ENCODE peak calls at places on chromosome 9, in eight cellular contexts. V is thyroid gland, X is cardiac muscle cell, J is osteocyte, U is prostate gland, P is BJ, Z is astrocyte of the spinal cord, L is foreskin keratinocyte. T is an unnamed sample.
A peak's percentile ranks its signal among the peaks of the same experiment; 100 is the strongest.

GRCh38 chr9:22244141-22245011 is 202.2 kb upstream of the DMRTA1 start:
- DNase-seq in V (peak; percentile 6), X (peak; percentile 77), J (no peak), U (no peak), P (no peak), Z (peak; percentile 72), L (peak; percentile 58), T (peak; percentile 47)

GRCh38 chr9:16138961-16139441 is 586.2 kb downstream of the CCDC171 start:
- DNase-seq in V (no peak), X (peak; percentile 86), J (no peak), U (no peak), P (no peak), Z (peak; percentile 95), L (no peak), T (no peak)

GRCh38 chr9:138078846-138079245 is 201.3 kb downstream of the CACNA1B start:
- DNase-seq in V (no peak), X (no peak), J (peak; percentile 44), U (no peak), P (no peak), Z (no peak), L (no peak), T (no peak)

GRCh38 chr9:82466616-82467251 is 478.2 kb downstream of the SPATA31D1 start:
- DNase-seq in V (peak; percentile 62), X (peak; percentile 21), J (no peak), U (no peak), P (no peak), Z (peak; percentile 1), L (peak; percentile 13), T (no peak)

GRCh38 chr9:107727113-107727780 is 237.7 kb upstream of the KLF4 start:
- DNase-seq in V (no peak), X (no peak), J (no peak), U (no peak), P (no peak), Z (peak; percentile 37), L (no peak), T (no peak)

GRCh38 chr9:70531286-70531685 is 116.8 kb upstream of the KLF9 start:
- DNase-seq in V (no peak), X (no peak), J (no peak), U (no peak), P (no peak), Z (no peak), L (no peak), T (no peak)

GRCh38 chr9:98168952-98169488 is 23.4 kb downstream of the CORO2A start:
- DNase-seq in V (no peak), X (peak; percentile 79), J (no peak), U (no peak), P (no peak), Z (peak; percentile 40), L (peak; percentile 48), T (peak; percentile 93)

GRCh38 chr9:22986556-22986955 is 539.9 kb downstream of the DMRTA1 start:
- DNase-seq in V (no peak), X (no peak), J (no peak), U (no peak), P (no peak), Z (no peak), L (no peak), T (no peak)

GRCh38 chr9:108167136-108167900 is 677.7 kb upstream of the KLF4 start:
- DNase-seq in V (no peak), X (no peak), J (no peak), U (no peak), P (no peak), Z (no peak), L (no peak), T (no peak)

GRCh38 chr9:127828262-127829031 is 25.8 kb downstream of the FPGS start:
- DNase-seq in V (peak; percentile 64), X (peak; percentile 86), J (no peak), U (peak; percentile 53), P (peak; percentile 11), Z (peak; percentile 58), L (no peak), T (peak; percentile 57)

GRCh38 chr9:137108608-137109249 is 5.8 kb downstream of the DPP7 start:
- DNase-seq in V (no peak), X (no peak), J (no peak), U (no peak), P (no peak), Z (no peak), L (no peak), T (no peak)

GRCh38 chr9:33510264-33511183 is 13.5 kb upstream of the ANKRD18B start:
- DNase-seq in V (peak; percentile 66), X (peak; percentile 72), J (peak; percentile 88), U (peak; percentile 57), P (no peak), Z (peak; percentile 80), L (peak; percentile 70), T (peak; percentile 31)

GRCh38 chr9:32580631-32581300 is 7.8 kb upstream of the NDUFB6 start:
- DNase-seq in V (no peak), X (no peak), J (no peak), U (no peak), P (no peak), Z (no peak), L (no peak), T (no peak)

GRCh38 chr9:129665008-129665771 is at the start of gene PRRX2:
- DNase-seq in V (peak; percentile 12), X (peak; percentile 34), J (no peak), U (no peak), P (no peak), Z (peak; percentile 19), L (no peak), T (no peak)

GRCh38 chr9:132994410-132995120 is 16.1 kb downstream of the GFI1B start:
- DNase-seq in V (no peak), X (peak; percentile 49), J (no peak), U (peak; percentile 10), P (no peak), Z (no peak), L (peak; percentile 84), T (peak; percentile 57)

GRCh38 chr9:101569736-101570501 is 24.9 kb downstream of the PPP3R2 start:
- DNase-seq in V (no peak), X (peak; percentile 4), J (no peak), U (no peak), P (no peak), Z (no peak), L (no peak), T (no peak)

GRCh38 chr9:127330501-127330900 is 65.9 kb downstream of the GARNL3 start:
- DNase-seq in V (no peak), X (no peak), J (no peak), U (peak; percentile 13), P (no peak), Z (no peak), L (no peak), T (no peak)

GRCh38 chr9:106798021-106798799 is 64.8 kb upstream of the ZNF462 start:
- DNase-seq in V (no peak), X (no peak), J (no peak), U (no peak), P (no peak), Z (no peak), L (no peak), T (no peak)

DNA sequence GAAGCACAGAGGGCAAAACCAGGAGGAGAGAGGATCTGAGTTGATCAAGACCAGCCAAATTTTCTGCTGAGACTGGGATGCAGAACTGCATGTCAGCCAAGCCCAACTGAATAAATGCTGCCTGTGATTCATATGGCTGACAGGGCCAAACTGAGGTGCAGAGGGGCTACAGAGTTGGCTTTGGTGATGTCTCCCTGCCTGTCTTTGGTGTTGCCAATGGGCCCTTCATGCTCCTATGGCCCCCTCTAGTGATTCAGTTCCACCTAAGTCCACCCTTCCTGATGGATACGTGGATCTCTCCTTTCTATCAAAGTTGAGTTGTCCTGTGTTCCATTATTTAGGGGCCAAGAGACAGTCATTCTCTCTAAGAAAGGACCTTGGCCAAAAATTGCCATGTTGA is 163.6 kb upstream of the TLE4 start:
- DNase-seq in V (no peak), X (no peak), J (no peak), U (no peak), P (no peak), Z (no peak), L (no peak), T (no peak)
- TF ChIP-seq CTCF in V (no peak), X (no peak), J (peak; percentile 7), U (no peak), P (no peak), Z (peak; percentile 11), L (no peak), T (no peak)

GRCh38 chr9:76419782-76420380 is 25.7 kb upstream of the RFK start:
- DNase-seq in V (no peak), X (peak; percentile 40), J (no peak), U (no peak), P (no peak), Z (no peak), L (no peak), T (peak; percentile 22)
- TF ChIP-seq CTCF in V (no peak), X (peak; percentile 69), J (peak; percentile 49), U (peak; percentile 27), P (peak; percentile 69), Z (peak; percentile 54), L (peak; percentile 66), T (peak; percentile 22)

GRCh38 chr9:4229252-4229651 is 70.6 kb downstream of the GLIS3 start:
- DNase-seq in V (no peak), X (no peak), J (no peak), U (no peak), P (no peak), Z (no peak), L (no peak), T (no peak)
- TF ChIP-seq CTCF in V (no peak), X (no peak), J (no peak), U (no peak), P (no peak), Z (peak; percentile 15), L (no peak), T (no peak)

GRCh38 chr9:68779558-68780376 is 74.7 kb downstream of the PIP5K1B start:
- DNase-seq in V (peak; percentile 94), X (peak; percentile 97), J (peak; percentile 98), U (peak; percentile 85), P (peak; percentile 46), Z (peak; percentile 95), L (peak; percentile 87), T (peak; percentile 96)
- TF ChIP-seq CTCF in V (no peak), X (peak; percentile 32), J (peak; percentile 44), U (peak; percentile 52), P (peak; percentile 35), Z (peak; percentile 36), L (peak; percentile 58), T (peak; percentile 30)

DNA sequence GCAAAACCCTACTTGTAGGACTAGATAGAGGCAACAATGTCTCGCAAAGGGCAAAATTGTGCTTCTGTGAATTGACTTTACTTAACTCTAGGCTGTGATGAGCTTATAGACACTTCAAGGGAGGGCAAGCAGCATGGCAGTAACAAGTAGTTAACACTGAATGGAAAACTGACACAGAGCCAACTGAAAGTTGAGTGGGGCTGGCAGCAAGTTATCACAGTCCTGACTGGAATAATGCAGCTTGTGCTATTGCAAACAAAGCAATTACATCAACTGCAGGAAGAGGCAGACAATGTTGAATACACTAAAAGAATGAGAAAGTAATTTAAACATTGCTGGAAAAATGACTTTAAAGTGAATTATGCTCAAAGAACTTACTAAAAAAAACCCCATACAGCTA is 62.2 kb downstream of the RNF38 start:
- DNase-seq in V (peak; percentile 78), X (peak; percentile 57), J (no peak), U (no peak), P (no peak), Z (no peak), L (no peak), T (no peak)
- TF ChIP-seq CTCF in V (no peak), X (no peak), J (no peak), U (no peak), P (no peak), Z (no peak), L (no peak), T (no peak)